ENCODE peak calls at places on chromosome 6, in seven cellular contexts. A is GM12878; P is lung; X is IMR-90; T is upper lobe of left lung; W is H9; G is CD8-positive, alpha-beta T cell. M is an unnamed sample. For H3K4me1 and H3K9me3, the result is how much of the 10 kb centered on the place peaks cover.

GRCh38 chr6:145736854-145737181 is 1.5 kb upstream of the EPM2A start:
- DNase-seq in A (no peak), P (no peak), X (peak), T (no peak), W (no peak), G (no peak), M (no peak)

GRCh38 chr6:102298066-102298465 is 904.6 kb downstream of the GRIK2 start:
- DNase-seq in A (no peak), P (no peak), X (no peak), T (no peak), W (no peak), G (no peak), M (no peak)

GRCh38 chr6:23016701-23017100 is 447.3 kb downstream of the HDGFL1 start:
- DNase-seq in A (no peak), P (no peak), X (no peak), T (no peak), W (no peak), G (no peak), M (no peak)

GRCh38 chr6:44386929-44387345 is 569 bp upstream of the CDC5L start:
- DNase-seq in A (no peak), P (no peak), X (peak), T (no peak), W (no peak), G (no peak), M (no peak)

GRCh38 chr6:56729719-56730118 is 87.0 kb upstream of the DST start:
- DNase-seq in A (no peak), P (no peak), X (peak), T (no peak), W (no peak), G (no peak), M (no peak)

GRCh38 chr6:79453558-79454042 is 83.6 kb downstream of the LCA5 start:
- DNase-seq in A (no peak), P (no peak), X (no peak), T (no peak), W (no peak), G (no peak), M (no peak)

GRCh38 chr6:142705054-142705453 is 239.9 kb downstream of the HIVEP2 start:
- DNase-seq in A (no peak), P (no peak), X (no peak), T (no peak), W (no peak), G (no peak), M (no peak)

GRCh38 chr6:1789092-1789491 is 179.4 kb downstream of the FOXC1 start:
- DNase-seq in A (no peak), P (no peak), X (peak), T (no peak), W (no peak), G (no peak), M (no peak)

GRCh38 chr6:148943451-148943850 is 196.6 kb downstream of the UST start:
- DNase-seq in A (no peak), P (no peak), X (peak), T (no peak), W (no peak), G (no peak), M (no peak)

GRCh38 chr6:143696327-143697000 is 18.7 kb downstream of the PHACTR2 start:
- DNase-seq in A (no peak), P (no peak), X (peak), T (no peak), W (no peak), G (no peak), M (no peak)

GRCh38 chr6:136012948-136013347 is 161.4 kb downstream of the PDE7B start:
- DNase-seq in A (no peak), P (no peak), X (peak), T (no peak), W (no peak), G (no peak), M (no peak)
- H3K4me1 ChIP-seq in A (under half), P (under half), X (under half), T (under half), W (under half), G (under half), M (under half)

GRCh38 chr6:60679175-60679574 is 1606.8 kb downstream of the KHDRBS2 start:
- DNase-seq in A (no peak), P (no peak), X (no peak), T (no peak), W (no peak), G (no peak), M (no peak)
- H3K9me3 ChIP-seq in A (under half), P (under half), X (under half), T (under half), W (under half), G (under half), M (under half)

GRCh38 chr6:14192186-14192788 is 74.7 kb downstream of the CD83 start:
- DNase-seq in A (no peak), P (no peak), X (no peak), T (no peak), W (no peak), G (no peak), M (no peak)
- TF ChIP-seq CTCF in A (no peak), P (no peak), X (peak), T (no peak), W (no peak), G (no peak), M (no peak)

GRCh38 chr6:25676775-25677174 is 24.8 kb downstream of the SCGN start:
- DNase-seq in A (no peak), P (no peak), X (no peak), T (no peak), W (no peak), G (no peak), M (no peak)

GRCh38 chr6:25681848-25682247 is 29.8 kb downstream of the SCGN start:
- DNase-seq in A (no peak), P (no peak), X (no peak), T (no peak), W (no peak), G (no peak), M (no peak)

GRCh38 chr6:25684565-25684964 is 32.5 kb downstream of the SCGN start:
- DNase-seq in A (no peak), P (no peak), X (no peak), T (no peak), W (no peak), G (no peak), M (no peak)

GRCh38 chr6:25685896-25686295 is 33.9 kb downstream of the SCGN start:
- DNase-seq in A (no peak), P (no peak), X (no peak), T (no peak), W (no peak), G (no peak), M (no peak)

DNA sequence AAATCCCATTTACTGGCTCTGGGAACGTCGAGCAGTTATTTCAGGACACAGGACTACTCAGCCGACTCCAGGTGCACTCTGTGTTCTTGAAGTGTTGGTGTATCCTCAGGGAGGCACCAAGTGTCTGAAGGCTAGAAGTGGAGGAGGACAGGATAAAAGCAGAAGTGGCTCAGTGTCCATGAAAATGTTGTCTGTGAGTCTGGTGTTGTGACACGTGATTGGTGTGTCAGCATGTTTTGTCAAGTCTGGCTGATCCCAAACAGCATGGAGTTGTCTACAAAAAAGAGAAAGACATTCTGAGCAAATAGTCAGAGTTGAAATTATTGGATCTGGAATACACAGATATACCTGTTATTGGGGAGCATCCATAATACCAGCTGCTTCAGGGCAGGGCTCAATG is 30.3 kb downstream of the SCGN start:
- DNase-seq in A (no peak), P (no peak), X (no peak), T (no peak), W (no peak), G (no peak), M (no peak)
- H3K4me1 ChIP-seq in A (under half), P (under half), X (under half), T (under half), W (under half), G (under half), M (under half)

DNA sequence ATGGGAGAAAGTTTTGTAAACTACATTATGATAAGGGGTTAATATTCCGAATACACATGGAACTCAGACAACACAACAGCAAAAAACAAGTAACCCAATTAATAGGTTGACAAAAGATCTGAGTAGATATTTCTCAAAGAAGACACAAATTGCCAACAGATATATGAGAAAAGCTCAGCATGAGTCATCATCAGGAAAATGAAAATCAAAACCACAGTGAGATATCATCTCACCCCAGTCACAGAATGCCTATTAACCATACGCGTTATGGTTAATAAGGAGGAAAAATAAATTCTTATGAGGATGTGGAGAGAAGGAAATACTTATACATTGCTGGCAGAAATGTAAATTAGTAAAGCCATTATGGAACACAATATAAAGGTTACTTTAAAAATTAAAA is 695.0 kb downstream of the COL12A1 start:
- DNase-seq in A (no peak), P (no peak), X (peak), T (no peak), W (no peak), G (no peak), M (no peak)
- H3K9me3 ChIP-seq in A (under half), P (under half), X (under half), T (under half), W (under half), G (under half), M (under half)

M was measured in BE2C.